ENCODE peak calls at places on chromosomes 3 and 15, in four cellular contexts. J is HL-60, U is GM12878, F is K562. I is an unnamed sample.

GRCh38 chr3:128563439-128563838 is 70.4 kb upstream of the GATA2 start:
- DNase-seq in J (no peak), U (no peak), F (no peak), I (no peak)

GRCh38 chr3:138186216-138186615 is 885 bp upstream of the ARMC8 start:
- DNase-seq in J (no peak), U (no peak), F (no peak), I (no peak)

GRCh38 chr3:127721536-127721935 is 48.8 kb downstream of the ABTB1 start:
- DNase-seq in J (no peak), U (no peak), F (no peak), I (no peak)

GRCh38 chr3:69659180-69659915 is 79.9 kb upstream of the MITF start:
- DNase-seq in J (no peak), U (no peak), F (no peak), I (no peak)

GRCh38 chr3:50274371-50275104 is 4.3 kb upstream of the LSMEM2 start:
- DNase-seq in J (peak; percentile 79), U (no peak), F (peak; percentile 65), I (peak; percentile 71)

GRCh38 chr3:149393355-149394165 is 16.1 kb upstream of the TM4SF1 start:
- DNase-seq in J (peak; percentile 73), U (peak; percentile 15), F (peak; percentile 40), I (no peak)

GRCh38 chr3:179292440-179292839 is 30.4 kb upstream of the ZNF639 start:
- DNase-seq in J (no peak), U (no peak), F (peak; percentile 5), I (no peak)

GRCh38 chr3:153910387-153910786 is 210.8 kb upstream of the ARHGEF26 start:
- DNase-seq in J (no peak), U (no peak), F (no peak), I (no peak)

GRCh38 chr15:42059661-42060476 is 34.5 kb downstream of the PLA2G4D start:
- DNase-seq in J (peak; percentile 54), U (no peak), F (peak; percentile 79), I (no peak)

GRCh38 chr15:35725353-35725752 is 179.4 kb upstream of the DPH6 start:
- DNase-seq in J (no peak), U (no peak), F (no peak), I (no peak)

GRCh38 chr3:50388720-50389352 is 29.5 kb upstream of the TMEM115 start:
- DNase-seq in J (no peak), U (no peak), F (no peak), I (no peak)

GRCh38 chr3:151259664-151260063 is 18.7 kb downstream of the P2RY14 start:
- DNase-seq in J (no peak), U (no peak), F (no peak), I (no peak)

GRCh38 chr3:147370316-147370715 is 36.0 kb downstream of the ZIC4 start:
- DNase-seq in J (no peak), U (no peak), F (no peak), I (no peak)

GRCh38 chr15:28005004-28005527 is 94.0 kb downstream of the OCA2 start:
- DNase-seq in J (no peak), U (no peak), F (no peak), I (no peak)

GRCh38 chr3:127121221-127121647 is 71.7 kb upstream of the PRR23E start:
- DNase-seq in J (no peak), U (no peak), F (no peak), I (no peak)

GRCh38 chr3:115683305-115683704 is 60.0 kb downstream of the GAP43 start:
- DNase-seq in J (no peak), U (no peak), F (no peak), I (no peak)

GRCh38 chr3:2883292-2883691 is 226.9 kb downstream of the IL5RA start:
- DNase-seq in J (no peak), U (no peak), F (no peak), I (no peak)

GRCh38 chr3:24545917-24546316 is 51.3 kb upstream of the THRB start:
- DNase-seq in J (no peak), U (no peak), F (no peak), I (no peak)

GRCh38 chr3:81891056-81891455 is 129.6 kb upstream of the GBE1 start:
- DNase-seq in J (no peak), U (no peak), F (no peak), I (no peak)

GRCh38 chr3:107884719-107885460 is 205.9 kb downstream of the CD47 start:
- DNase-seq in J (peak; percentile 18), U (no peak), F (no peak), I (no peak)

GRCh38 chr15:47027322-47027946 is 689.9 kb upstream of the SEMA6D start:
- DNase-seq in J (no peak), U (no peak), F (no peak), I (no peak)

GRCh38 chr3:84904212-84904611 is 54.6 kb upstream of the CADM2 start:
- DNase-seq in J (no peak), U (no peak), F (no peak), I (no peak)

GRCh38 chr3:24128195-24129005 is 183.3 kb downstream of the NR1D2 start:
- DNase-seq in J (no peak), U (no peak), F (no peak), I (no peak)

GRCh38 chr3:50246517-50246954 is 10.5 kb downstream of the GNAI2 start:
- DNase-seq in J (peak; percentile 92), U (no peak), F (peak; percentile 41), I (peak; percentile 83)

GRCh38 chr3:152540120-152540519 is 271.4 kb downstream of the MBNL1 start:
- DNase-seq in J (no peak), U (no peak), F (no peak), I (no peak)

GRCh38 chr3:11185564-11186317 is 31.4 kb downstream of the HRH1 start:
- DNase-seq in J (no peak), U (no peak), F (no peak), I (no peak)

DNA sequence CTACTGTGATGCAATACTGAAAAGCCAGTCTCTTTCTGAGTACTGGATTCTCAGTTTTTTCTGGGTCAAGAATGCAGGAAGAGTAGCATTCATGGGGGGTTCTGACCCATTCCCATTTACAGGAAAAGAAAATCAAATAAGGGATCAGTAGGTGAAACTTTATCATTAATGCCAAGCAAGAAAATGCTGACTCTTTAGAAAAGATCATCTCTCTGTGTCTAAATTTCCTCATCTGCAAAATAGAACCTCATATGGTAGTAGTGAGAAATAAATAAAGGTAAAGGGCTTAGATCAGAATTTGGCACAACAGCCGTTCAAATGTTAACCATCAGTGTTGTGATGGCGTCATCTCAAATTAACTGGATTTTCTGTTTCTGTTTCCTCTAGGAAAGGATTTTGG is 807.6 kb upstream of the LMCD1 start:
- DNase-seq in J (no peak), U (no peak), F (no peak), I (no peak)
- TF ChIP-seq SPI1 in J (no peak), U (no peak), F (no peak), I (no peak)

DNA sequence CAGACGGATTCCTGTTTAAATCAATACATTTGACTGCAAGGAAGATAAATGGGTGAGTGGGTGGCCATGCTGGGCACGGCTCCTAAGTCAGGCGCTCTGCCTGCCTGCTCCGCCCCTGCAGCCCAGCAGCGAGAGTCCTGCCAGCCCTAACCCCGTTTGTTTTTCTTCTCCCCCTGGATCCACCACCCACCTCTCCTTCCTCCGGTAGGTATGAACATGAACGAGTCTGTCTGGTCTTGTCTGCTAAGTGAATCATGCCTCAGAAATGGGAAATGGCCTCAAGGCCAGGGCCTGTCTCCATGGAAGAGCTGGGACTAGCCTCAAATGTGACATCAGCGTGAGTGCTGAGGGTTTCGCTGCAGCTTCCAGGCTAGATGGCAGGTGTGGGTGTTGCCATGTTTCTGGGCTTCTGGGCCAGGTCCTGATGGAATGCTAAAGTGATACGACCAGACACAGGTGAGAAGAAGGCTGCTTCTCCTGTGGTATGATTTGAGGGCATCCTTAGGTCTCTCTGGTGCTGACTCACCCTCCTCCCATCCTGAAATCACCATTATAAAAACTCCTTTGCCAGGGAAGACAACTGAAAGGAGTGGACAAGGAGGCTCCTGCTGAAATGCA is 5.6 kb upstream of the FEM1B start:
- DNase-seq in J (no peak), U (no peak), F (no peak), I (no peak)
- TF ChIP-seq SPI1 in J (no peak), U (no peak), F (no peak), I (no peak)

GRCh38 chr3:65785065-65785645 is 253.6 kb downstream of the MAGI1 start:
- DNase-seq in J (peak; percentile 2), U (no peak), F (peak; percentile 24), I (peak; percentile 5)

GRCh38 chr3:65786891-65787290 is 251.8 kb downstream of the MAGI1 start:
- DNase-seq in J (no peak), U (no peak), F (no peak), I (no peak)

GRCh38 chr3:65779393-65779792 is 259.3 kb downstream of the MAGI1 start:
- DNase-seq in J (no peak), U (no peak), F (no peak), I (no peak)

GRCh38 chr3:65778966-65779365 is 259.8 kb downstream of the MAGI1 start:
- DNase-seq in J (no peak), U (no peak), F (no peak), I (no peak)

DNA sequence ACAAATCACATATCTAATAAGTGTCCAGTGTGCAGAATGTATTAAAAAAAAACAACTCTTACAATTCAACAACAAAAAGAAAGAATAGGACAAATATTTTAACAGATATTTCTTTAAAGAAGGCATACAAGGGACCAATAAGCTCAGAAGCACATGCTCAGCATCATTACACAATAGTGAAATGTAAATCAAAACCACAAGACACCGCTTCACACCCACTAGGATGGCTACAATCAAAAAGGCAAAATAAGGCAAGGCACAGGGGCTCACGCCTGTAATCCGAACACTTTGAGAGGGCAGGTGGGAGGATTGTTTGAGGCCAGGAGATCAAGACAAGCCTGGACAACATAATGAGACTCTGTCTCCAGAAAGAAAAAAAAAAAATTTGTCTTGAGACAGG is 255.6 kb downstream of the MAGI1 start:
- DNase-seq in J (no peak), U (no peak), F (no peak), I (no peak)
- TF ChIP-seq SPI1 in J (no peak), U (no peak), F (no peak), I (no peak)

GRCh38 chr3:195187609-195188529 is 83.1 kb downstream of the XXYLT1 start:
- DNase-seq in J (no peak), U (no peak), F (no peak), I (no peak)

GRCh38 chr3:195188530-195188917 is 82.4 kb downstream of the XXYLT1 start:
- DNase-seq in J (no peak), U (no peak), F (no peak), I (no peak)

GRCh38 chr3:195185574-195185973 is 85.4 kb downstream of the XXYLT1 start:
- DNase-seq in J (peak; percentile 63), U (no peak), F (no peak), I (no peak)

GRCh38 chr3:195184716-195185421 is 86.1 kb downstream of the XXYLT1 start:
- DNase-seq in J (no peak), U (no peak), F (no peak), I (no peak)

DNA sequence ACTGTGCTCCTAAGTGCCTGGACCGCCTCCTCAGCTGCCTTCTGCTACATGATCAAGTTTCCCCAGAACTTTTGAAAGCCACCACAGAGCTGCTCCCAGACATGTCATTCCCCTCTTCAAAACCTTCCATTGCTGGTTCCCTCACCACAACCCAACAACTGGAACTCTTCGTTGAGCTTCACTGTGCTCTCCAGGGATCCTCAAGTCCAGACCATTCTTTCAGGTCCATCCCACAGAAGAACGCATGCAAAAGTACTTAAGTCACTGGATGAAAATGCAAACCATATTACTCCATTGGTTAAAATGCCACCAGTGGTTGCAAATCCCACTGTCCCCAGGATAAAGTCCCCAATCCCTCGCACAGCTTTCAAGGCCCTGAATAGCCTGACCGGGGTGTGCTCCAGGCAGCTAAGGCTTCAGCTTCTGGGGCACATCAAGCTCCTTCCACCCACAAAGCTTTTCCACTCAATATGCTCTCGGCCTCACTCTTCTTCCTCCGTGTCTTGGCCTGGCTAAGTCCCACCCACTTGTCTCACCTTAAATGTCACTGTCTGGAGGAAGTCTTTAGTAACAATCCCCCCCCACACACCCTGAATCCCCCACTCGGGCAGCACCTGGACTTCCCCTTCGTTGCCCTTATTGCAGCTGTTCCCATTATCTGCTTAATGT is 84.8 kb downstream of the XXYLT1 start:
- DNase-seq in J (peak; percentile 15), U (no peak), F (no peak), I (no peak)
- TF ChIP-seq SPI1 in J (peak; percentile 18), U (peak; percentile 3), F (peak; percentile 34), I (peak; percentile 39)

GRCh38 chr15:64461577-64462162 is 1.3 kb downstream of the ZNF609 start:
- DNase-seq in J (no peak), U (no peak), F (peak; percentile 56), I (no peak)
- TF ChIP-seq SPI1 in J (no peak), U (no peak), F (no peak), I (no peak)

I was measured in GM12891.